ENCODE peak calls at places on chromosomes 4 and X, in seven cellular contexts. Q is heart left ventricle, W is brain microvascular endothelial cell, N is BJ, L is BE2C, E is retinal pigment epithelial cell, V is uterus. J is an unnamed sample.

GRCh38 chr4:77699731-77700210 is 94.2 kb downstream of the CXCL13 start:
- DNase-seq in Q (no peak), W (peak), N (peak), L (peak), E (peak), V (no peak), J (peak)

GRCh38 chr4:177010421-177010820 is 217.7 kb upstream of the VEGFC start:
- DNase-seq in Q (no peak), W (no peak), N (no peak), L (no peak), E (no peak), V (no peak), J (no peak)

GRCh38 chr4:164997324-164997723 is 19.9 kb upstream of the TRIM61 start:
- DNase-seq in Q (no peak), W (no peak), N (no peak), L (peak), E (no peak), V (no peak), J (no peak)

GRCh38 chr4:177229331-177229730 is 80.3 kb upstream of the NEIL3 start:
- DNase-seq in Q (no peak), W (no peak), N (no peak), L (no peak), E (no peak), V (no peak), J (no peak)

GRCh38 chr4:146132445-146132844 is 43.1 kb upstream of the LSM6 start:
- DNase-seq in Q (no peak), W (no peak), N (no peak), L (no peak), E (no peak), V (no peak), J (peak)

GRCh38 chr4:89836897-89837384 is at the start of gene SNCA:
- DNase-seq in Q (peak), W (peak), N (no peak), L (peak), E (peak), V (peak), J (no peak)

GRCh38 chrX:88024022-88024421 is 506.4 kb downstream of the KLHL4 start:
- DNase-seq in Q (no peak), W (no peak), N (no peak), L (no peak), E (no peak), V (no peak), J (no peak)

GRCh38 chrX:108070891-108071290 is 20.5 kb downstream of the PSMD10 start:
- DNase-seq in Q (no peak), W (peak), N (no peak), L (no peak), E (peak), V (no peak), J (no peak)

GRCh38 chrX:68666580-68666979 is 19.1 kb downstream of the STARD8 start:
- DNase-seq in Q (peak), W (no peak), N (no peak), L (no peak), E (no peak), V (no peak), J (no peak)

GRCh38 chr4:38924266-38924827 is 56.7 kb downstream of the FAM114A1 start:
- DNase-seq in Q (no peak), W (no peak), N (no peak), L (no peak), E (peak), V (no peak), J (no peak)

GRCh38 chrX:72123471-72124185 is 8.1 kb downstream of the RTL5 start:
- DNase-seq in Q (peak), W (peak), N (no peak), L (peak), E (peak), V (no peak), J (no peak)

GRCh38 chr4:184805462-184806245 is 20.1 kb downstream of the ACSL1 start:
- DNase-seq in Q (peak), W (no peak), N (no peak), L (peak), E (no peak), V (no peak), J (no peak)

GRCh38 chr4:35521682-35522081 is 722.6 kb downstream of the ARAP2 start:
- DNase-seq in Q (no peak), W (no peak), N (no peak), L (no peak), E (no peak), V (no peak), J (no peak)

GRCh38 chr4:35520059-35520458 is 724.3 kb downstream of the ARAP2 start:
- DNase-seq in Q (no peak), W (no peak), N (no peak), L (no peak), E (no peak), V (no peak), J (no peak)

GRCh38 chr4:35526456-35526855 is 717.9 kb downstream of the ARAP2 start:
- DNase-seq in Q (no peak), W (no peak), N (no peak), L (no peak), E (no peak), V (no peak), J (no peak)

GRCh38 chr4:35525192-35525978 is 718.9 kb downstream of the ARAP2 start:
- DNase-seq in Q (no peak), W (no peak), N (no peak), L (no peak), E (no peak), V (no peak), J (no peak)
- TF ChIP-seq CTCF in Q (no peak), W (no peak), N (no peak), L (no peak), E (no peak), V (no peak), J (no peak)

GRCh38 chr4:125398263-125398662 is 83.5 kb downstream of the FAT4 start:
- DNase-seq in Q (no peak), W (no peak), N (no peak), L (no peak), E (no peak), V (no peak), J (no peak)
- H3K4me3 ChIP-seq in Q (no peak), W (no peak), N (no peak), L (no peak), E (no peak), V (no peak), J (no peak)

GRCh38 chrX:135009838-135010237 is 12.5 kb downstream of the RTL8B start:
- DNase-seq in Q (no peak), W (no peak), N (no peak), L (no peak), E (no peak), V (no peak), J (no peak)
- TF ChIP-seq CTCF in Q (no peak), W (no peak), N (no peak), L (no peak), E (no peak), V (no peak), J (no peak)

GRCh38 chr4:7983296-7983695 is 43.6 kb upstream of the AFAP1 start:
- DNase-seq in Q (no peak), W (no peak), N (no peak), L (no peak), E (no peak), V (no peak), J (no peak)

GRCh38 chr4:7981738-7982394 is 42.2 kb upstream of the AFAP1 start:
- DNase-seq in Q (no peak), W (no peak), N (no peak), L (no peak), E (no peak), V (no peak), J (no peak)

GRCh38 chr4:7985891-7986441 is 46.3 kb upstream of the AFAP1 start:
- DNase-seq in Q (peak), W (peak), N (no peak), L (no peak), E (no peak), V (no peak), J (no peak)

GRCh38 chr4:7985072-7985471 is 45.4 kb upstream of the AFAP1 start:
- DNase-seq in Q (no peak), W (no peak), N (no peak), L (no peak), E (no peak), V (no peak), J (no peak)

DNA sequence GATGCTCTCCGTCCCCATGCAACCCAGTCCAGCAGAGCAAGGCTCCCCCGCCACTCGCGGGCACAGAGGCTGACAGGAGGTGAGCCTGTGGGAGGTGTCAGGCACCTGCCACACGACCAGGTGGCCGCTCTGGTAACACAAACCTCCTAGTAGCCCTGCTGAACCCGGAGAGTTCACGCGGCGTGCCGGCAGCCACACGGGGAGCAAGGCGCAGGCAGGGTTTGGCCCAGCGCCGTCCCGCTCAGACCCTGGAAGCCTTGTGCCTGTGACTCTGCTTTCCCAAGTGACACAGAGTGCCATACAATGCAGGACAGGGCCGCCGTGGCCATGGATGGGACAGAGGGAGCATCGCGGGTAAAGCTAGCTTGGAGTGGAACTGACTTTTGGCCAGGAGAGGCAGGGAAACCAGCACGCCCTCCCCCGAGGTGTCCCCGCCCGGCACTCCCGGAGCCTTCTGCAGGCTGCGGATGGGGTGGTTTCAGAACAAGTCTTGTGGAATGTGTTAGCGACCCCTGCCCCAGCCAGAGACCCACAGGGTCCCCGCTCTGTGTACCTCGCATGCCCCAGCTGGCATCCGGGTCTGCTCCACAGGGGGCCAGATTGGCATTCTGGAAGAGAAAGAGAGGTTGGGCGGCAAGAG is 44.7 kb upstream of the AFAP1 start:
- DNase-seq in Q (no peak), W (no peak), N (no peak), L (no peak), E (no peak), V (no peak), J (no peak)
- H3K4me3 ChIP-seq in Q (no peak), W (no peak), N (no peak), L (no peak), E (no peak), V (no peak), J (no peak)

DNA sequence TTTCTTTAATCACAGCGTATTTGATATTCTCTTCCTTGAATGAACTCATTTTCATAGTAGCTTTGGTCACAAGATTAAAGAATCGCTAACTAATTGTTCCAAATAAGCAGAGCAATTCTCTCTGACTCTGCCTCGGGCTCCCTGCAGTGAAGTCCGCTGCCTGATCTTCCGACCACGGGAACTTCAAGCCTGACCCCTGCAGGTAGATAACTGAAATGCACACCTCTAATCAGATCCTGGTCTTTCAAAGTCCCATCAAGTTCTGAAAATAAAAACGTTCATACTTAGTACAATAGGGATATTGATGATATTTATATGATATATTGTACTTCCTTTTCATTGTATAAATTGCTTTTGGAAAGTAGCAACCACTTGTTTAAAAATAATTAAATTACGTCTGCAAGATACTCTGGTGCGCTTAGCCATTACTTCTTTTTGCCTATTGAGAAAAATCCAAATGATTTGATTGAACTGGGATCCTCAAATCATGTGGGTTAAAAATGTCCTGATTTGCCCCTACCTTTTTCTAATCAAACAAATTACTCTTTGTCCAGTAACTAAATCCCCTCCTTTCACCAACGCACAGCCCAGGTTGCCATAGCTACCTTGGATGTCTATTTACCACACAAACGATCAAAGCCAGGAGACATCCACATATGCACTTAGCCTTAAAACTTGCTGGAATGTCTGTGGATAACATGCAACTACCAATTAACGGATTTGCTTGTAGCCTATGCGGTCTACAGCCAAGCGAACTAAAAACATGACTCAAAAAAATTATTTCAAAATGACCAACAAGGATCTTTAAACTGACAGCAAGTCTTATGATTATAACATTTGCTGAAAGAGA is 4.2 kb downstream of the MID1 start:
- DNase-seq in Q (peak), W (peak), N (peak), L (peak), E (peak), V (peak), J (no peak)
- TF ChIP-seq CTCF in Q (peak), W (peak), N (peak), L (peak), E (peak), V (peak), J (peak)

GRCh38 chrX:132953358-132953757 is 5.1 kb downstream of the HS6ST2 start:
- DNase-seq in Q (no peak), W (no peak), N (no peak), L (peak), E (no peak), V (no peak), J (no peak)
- H3K4me3 ChIP-seq in Q (no peak), W (no peak), N (no peak), L (no peak), E (no peak), V (no peak), J (no peak)

GRCh38 chr4:80321341-80321740 is 14.2 kb upstream of the CFAP299 start:
- DNase-seq in Q (no peak), W (no peak), N (no peak), L (no peak), E (no peak), V (no peak), J (no peak)

GRCh38 chr4:80321776-80322175 is 13.8 kb upstream of the CFAP299 start:
- DNase-seq in Q (no peak), W (no peak), N (no peak), L (no peak), E (no peak), V (no peak), J (no peak)

GRCh38 chr4:80324171-80324570 is 11.4 kb upstream of the CFAP299 start:
- DNase-seq in Q (no peak), W (no peak), N (no peak), L (no peak), E (no peak), V (no peak), J (no peak)

DNA sequence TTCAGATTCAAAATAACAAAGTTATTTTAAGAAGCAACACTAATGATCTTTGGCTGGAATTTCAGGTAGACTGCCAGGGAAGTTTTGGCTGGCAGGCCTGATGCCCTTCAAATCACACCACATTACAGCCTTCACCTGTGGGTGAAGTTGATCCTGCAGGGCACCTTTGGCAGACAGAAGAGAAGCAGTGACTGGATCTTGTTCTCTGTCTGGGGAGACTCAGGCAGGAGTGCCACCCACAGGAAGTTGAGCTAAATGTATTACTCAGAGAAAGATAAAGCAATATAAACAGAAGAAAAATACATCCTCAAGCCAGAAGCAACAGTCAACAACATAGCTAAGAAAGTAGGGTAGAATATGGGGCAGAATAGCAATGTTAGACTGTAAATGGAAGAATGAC is 12.8 kb upstream of the CFAP299 start:
- DNase-seq in Q (no peak), W (peak), N (no peak), L (no peak), E (no peak), V (no peak), J (no peak)
- TF ChIP-seq CTCF in Q (no peak), W (peak), N (peak), L (no peak), E (peak), V (no peak), J (peak)

J was measured in epithelial cell of proximal tubule.